ENCODE peak calls at places on chromosomes 2 and 18, in ten cellular contexts. H is HCT116, Z is adrenal gland, D is vagina, N is Peyer's patch, B is esophagus squamous epithelium, T is IMR-90, U is endothelial cell of umbilical vein, C is GM12892, L is tibial nerve. A is an unnamed sample.

GRCh38 chr18:45860492-45860891 is 35.0 kb downstream of the SIGLEC15 start:
- DNase-seq in L (no peak), D (no peak), N (no peak), C (no peak), B (no peak), H (no peak), Z (no peak), U (no peak), T (no peak), A (no peak)

GRCh38 chr2:46804794-46805193 is 110.8 kb downstream of the MCFD2 start:
- DNase-seq in N (no peak), U (no peak), B (no peak), L (no peak), T (peak), H (no peak), D (peak), Z (peak), C (no peak), A (no peak)

GRCh38 chr2:23666241-23667025 is 260.5 kb downstream of the ATAD2B start:
- DNase-seq in N (no peak), H (no peak), L (no peak), U (no peak), Z (no peak), T (no peak), C (no peak), D (no peak), B (no peak), A (no peak)

GRCh38 chr2:188786368-188786781 is 187.8 kb upstream of the COL3A1 start:
- DNase-seq in U (peak), L (peak), T (peak), D (no peak), N (no peak), H (peak), B (no peak), C (no peak), Z (no peak), A (no peak)

GRCh38 chr18:21145371-21145770 is 33.8 kb upstream of the ROCK1 start:
- DNase-seq in N (no peak), U (no peak), B (no peak), T (no peak), Z (no peak), C (no peak), H (no peak), D (no peak), L (no peak), A (no peak)

GRCh38 chr2:158530829-158531228 is 74.1 kb downstream of the PKP4 start:
- DNase-seq in Z (no peak), C (no peak), U (no peak), H (no peak), T (no peak), D (no peak), N (no peak), B (no peak), L (no peak), A (no peak)

GRCh38 chr2:42939411-42940206 is 147.2 kb upstream of the HAAO start:
- DNase-seq in Z (no peak), T (no peak), U (peak), N (no peak), B (no peak), L (no peak), H (no peak), D (no peak), C (no peak), A (no peak)

GRCh38 chr2:37493425-37493824 is 149.0 kb downstream of the QPCT start:
- DNase-seq in H (no peak), L (no peak), B (no peak), U (no peak), D (no peak), Z (no peak), N (no peak), T (no peak), C (no peak), A (no peak)

GRCh38 chr2:189548686-189549439 is 31.7 kb downstream of the SLC40A1 start:
- DNase-seq in B (no peak), L (no peak), Z (no peak), T (peak), U (no peak), N (no peak), C (no peak), H (no peak), D (no peak), A (peak)

GRCh38 chr2:20578895-20579825 is 71.7 kb downstream of the HS1BP3 start:
- DNase-seq in H (peak), L (peak), D (no peak), T (peak), B (no peak), C (peak), U (peak), Z (peak), N (no peak), A (peak)

GRCh38 chr2:67848551-67848950 is 214.3 kb downstream of the C1D start:
- DNase-seq in D (no peak), B (no peak), U (no peak), N (no peak), Z (no peak), C (no peak), H (no peak), T (no peak), L (no peak), A (no peak)

DNA sequence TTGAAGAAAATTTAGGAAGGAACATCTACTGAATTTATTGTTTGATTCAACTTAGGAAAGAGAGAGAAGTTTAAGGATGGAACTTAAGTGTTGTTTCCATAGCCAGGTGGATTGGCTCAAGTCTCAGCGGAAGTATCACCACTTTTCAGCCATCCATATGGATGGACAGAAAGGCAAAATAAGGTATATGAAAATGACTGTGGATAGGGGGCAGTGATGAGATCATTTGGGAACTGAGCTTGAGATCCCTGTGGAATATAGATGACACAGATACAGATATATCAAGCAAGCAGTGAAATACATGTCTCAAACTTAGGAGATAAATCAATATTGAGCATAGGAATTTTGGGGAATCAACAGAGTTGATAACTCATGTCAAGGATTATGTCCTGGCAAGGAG is 1462.7 kb upstream of the NXPH2 start:
- DNase-seq in L (no peak), T (no peak), U (no peak), Z (no peak), N (no peak), H (no peak), B (no peak), D (no peak), C (no peak), A (no peak)
- TF ChIP-seq POLR2A in L (no peak), T (no peak), U (no peak), Z (no peak), N (no peak), H (no peak), B (no peak), D (no peak), C (no peak), A (no peak)

GRCh38 chr2:224772494-224772893 is 56.3 kb upstream of the CCDC195 start:
- DNase-seq in Z (no peak), T (no peak), C (no peak), D (no peak), U (no peak), L (no peak), H (no peak), B (no peak), N (no peak), A (no peak)
- TF ChIP-seq POLR2A in Z (no peak), T (no peak), C (no peak), D (no peak), U (no peak), L (no peak), H (no peak), B (no peak), N (no peak), A (no peak)

GRCh38 chr2:169839954-169840746 is 12.9 kb downstream of the UBR3 start:
- DNase-seq in H (no peak), U (peak), N (no peak), Z (no peak), L (no peak), C (no peak), D (no peak), T (peak), B (no peak), A (peak)
- TF ChIP-seq POLR2A in H (no peak), U (no peak), N (no peak), Z (no peak), L (no peak), C (no peak), D (no peak), T (no peak), B (no peak), A (peak)

GRCh38 chr2:131105950-131106801 is 1.0 kb downstream of the PLEKHB2 start:
- DNase-seq in Z (peak), C (no peak), B (no peak), T (peak), H (no peak), D (no peak), L (peak), N (peak), U (peak), A (peak)
- TF ChIP-seq POLR2A in Z (no peak), C (no peak), B (no peak), T (no peak), H (no peak), D (no peak), L (no peak), N (peak), U (no peak), A (no peak)

GRCh38 chr2:39778775-39779751 is at the start of gene THUMPD2:
- DNase-seq in D (no peak), B (no peak), N (peak), C (peak), H (peak), L (peak), T (peak), Z (peak), U (peak), A (peak)
- TF ChIP-seq POLR2A in D (peak), B (no peak), N (peak), C (peak), H (peak), L (peak), T (peak), Z (peak), U (peak), A (peak)

DNA sequence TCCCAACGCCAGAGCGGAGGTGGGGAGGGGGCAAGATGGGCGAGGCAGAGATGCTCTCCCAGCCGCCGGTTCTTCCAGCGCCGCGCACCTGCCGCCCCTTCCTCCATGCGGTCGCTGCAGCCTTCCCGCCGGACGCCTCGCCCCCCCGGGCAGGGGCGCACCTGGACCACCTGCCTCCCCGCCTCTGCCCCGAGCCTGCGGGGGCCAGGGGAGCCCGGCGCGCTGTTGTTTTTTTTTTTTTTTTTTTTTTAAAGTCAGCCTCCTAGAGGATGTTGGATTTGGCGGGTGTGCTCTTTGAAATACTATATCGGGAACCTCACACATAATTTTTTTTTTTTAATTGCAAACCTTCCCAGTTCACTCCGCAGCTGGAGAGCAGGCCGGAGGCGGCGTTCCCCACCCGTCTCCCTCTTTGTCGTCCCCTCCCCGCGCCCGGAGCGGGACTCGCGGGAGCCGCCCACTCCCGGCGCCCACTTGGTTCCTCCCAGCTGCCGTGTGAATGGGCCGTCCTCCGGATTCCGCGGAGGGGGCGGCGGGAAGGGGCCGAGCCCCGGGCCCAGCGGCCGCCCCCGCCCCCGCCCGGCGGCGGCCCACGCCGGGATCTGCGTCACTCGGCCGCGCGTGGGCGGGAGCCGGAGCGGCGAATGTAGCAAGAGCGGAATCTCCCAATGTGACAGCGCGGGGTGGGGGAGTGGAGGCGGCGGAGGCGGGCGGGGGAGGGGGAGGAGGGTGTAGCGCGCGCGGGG is 421 bp upstream of the NAB1 start:
- DNase-seq in U (peak), C (peak), N (peak), Z (peak), L (peak), D (no peak), T (peak), H (peak), B (peak), A (peak)
- TF ChIP-seq POLR2A in U (peak), C (no peak), N (peak), Z (peak), L (peak), D (peak), T (no peak), H (no peak), B (no peak), A (peak)

GRCh38 chr2:101309211-101309700 is 755 bp upstream of the RNF149 start:
- DNase-seq in N (no peak), D (no peak), U (no peak), C (no peak), Z (no peak), H (no peak), L (no peak), T (no peak), B (no peak), A (no peak)

GRCh38 chr2:101310591-101311389 is 2.3 kb upstream of the RNF149 start:
- DNase-seq in H (no peak), T (peak), Z (no peak), N (no peak), C (no peak), B (no peak), L (no peak), D (no peak), U (no peak), A (no peak)

GRCh38 chr2:101307503-101307902 is 998 bp downstream of the RNF149 start:
- DNase-seq in T (no peak), H (no peak), D (no peak), C (no peak), U (peak), L (no peak), N (no peak), B (no peak), Z (no peak), A (no peak)

GRCh38 chr2:101307950-101308431 is 510 bp downstream of the RNF149 start:
- DNase-seq in B (no peak), T (no peak), Z (no peak), C (no peak), H (no peak), N (peak), L (no peak), D (no peak), U (no peak), A (peak)

GRCh38 chr2:101308432-101309210 is at the start of gene RNF149:
- DNase-seq in H (peak), Z (peak), N (peak), D (no peak), U (peak), B (peak), L (peak), T (peak), C (peak), A (peak)
- TF ChIP-seq POLR2A in H (peak), Z (peak), N (peak), D (peak), U (peak), B (no peak), L (peak), T (peak), C (peak), A (peak)